ENCODE peak calls at places on chromosomes 4 and X, in six cellular contexts. One of them, this sample, is unnamed.

GRCh38 chrX:56994375-56995270 is 718 bp downstream of the SPIN3 start:
- DNase-seq in cardiac muscle cell: no peak
- DNase-seq in MM.1S: no peak
- DNase-seq in GM23248: peak; percentile 22
- DNase-seq in stomach: no peak
- DNase-seq in tibial nerve: no peak
- DNase-seq in this sample: peak; percentile 1

GRCh38 chr4:140343303-140343702 is 30.1 kb upstream of the SCOC start:
- DNase-seq in cardiac muscle cell: no peak
- DNase-seq in MM.1S: no peak
- DNase-seq in GM23248: no peak
- DNase-seq in stomach: peak; percentile 91
- DNase-seq in tibial nerve: no peak
- DNase-seq in this sample: no peak

GRCh38 chr4:41569957-41570356 is 32.0 kb downstream of the LIMCH1 start:
- DNase-seq in cardiac muscle cell: peak; percentile 30
- DNase-seq in MM.1S: no peak
- DNase-seq in GM23248: no peak
- DNase-seq in stomach: no peak
- DNase-seq in tibial nerve: no peak
- DNase-seq in this sample: no peak

GRCh38 chr4:80592950-80593349 is 257.4 kb downstream of the CFAP299 start:
- DNase-seq in cardiac muscle cell: no peak
- DNase-seq in MM.1S: no peak
- DNase-seq in GM23248: no peak
- DNase-seq in stomach: no peak
- DNase-seq in tibial nerve: no peak
- DNase-seq in this sample: no peak

GRCh38 chrX:71111141-71111843 is at the start of gene IL2RG:
- DNase-seq in cardiac muscle cell: no peak
- DNase-seq in MM.1S: peak; percentile 85
- DNase-seq in GM23248: no peak
- DNase-seq in stomach: peak; percentile 46
- DNase-seq in tibial nerve: no peak
- DNase-seq in this sample: no peak

GRCh38 chrX:150212672-150213480 is 150.2 kb upstream of the MAMLD1 start:
- DNase-seq in cardiac muscle cell: peak; percentile 81
- DNase-seq in MM.1S: no peak
- DNase-seq in GM23248: peak; percentile 38
- DNase-seq in stomach: peak; percentile 57
- DNase-seq in tibial nerve: no peak
- DNase-seq in this sample: no peak

GRCh38 chr4:75698162-75698962 is 25.2 kb upstream of the G3BP2 start:
- DNase-seq in cardiac muscle cell: no peak
- DNase-seq in MM.1S: no peak
- DNase-seq in GM23248: no peak
- DNase-seq in stomach: no peak
- DNase-seq in tibial nerve: no peak
- DNase-seq in this sample: no peak

GRCh38 chr4:128861856-128862518 is 52.5 kb downstream of the JADE1 start:
- DNase-seq in cardiac muscle cell: no peak
- DNase-seq in MM.1S: no peak
- DNase-seq in GM23248: no peak
- DNase-seq in stomach: no peak
- DNase-seq in tibial nerve: no peak
- DNase-seq in this sample: no peak

GRCh38 chr4:113978561-113979156 is 788 bp downstream of the ARSJ start:
- DNase-seq in cardiac muscle cell: no peak
- DNase-seq in MM.1S: no peak
- DNase-seq in GM23248: peak; percentile 21
- DNase-seq in stomach: no peak
- DNase-seq in tibial nerve: no peak
- DNase-seq in this sample: no peak

GRCh38 chr4:105192474-105192873 is 45.8 kb downstream of the TET2 start:
- DNase-seq in cardiac muscle cell: no peak
- DNase-seq in MM.1S: no peak
- DNase-seq in GM23248: no peak
- DNase-seq in stomach: no peak
- DNase-seq in tibial nerve: no peak
- DNase-seq in this sample: no peak

GRCh38 chr4:138235419-138235952 is 6.7 kb downstream of the SLC7A11 start:
- DNase-seq in cardiac muscle cell: no peak
- DNase-seq in MM.1S: no peak
- DNase-seq in GM23248: peak; percentile 90
- DNase-seq in stomach: no peak
- DNase-seq in tibial nerve: no peak
- DNase-seq in this sample: peak; percentile 92

GRCh38 chr4:175622887-175623286 is 189.2 kb downstream of the GPM6A start:
- DNase-seq in cardiac muscle cell: peak; percentile 18
- DNase-seq in MM.1S: peak; percentile 48
- DNase-seq in GM23248: no peak
- DNase-seq in stomach: no peak
- DNase-seq in tibial nerve: no peak
- DNase-seq in this sample: no peak

GRCh38 chr4:64144994-64145393 is 264.3 kb downstream of the TECRL start:
- DNase-seq in cardiac muscle cell: no peak
- DNase-seq in MM.1S: no peak
- DNase-seq in GM23248: no peak
- DNase-seq in stomach: peak; percentile 60
- DNase-seq in tibial nerve: no peak
- DNase-seq in this sample: no peak

GRCh38 chr4:137393043-137393442 is 139.3 kb downstream of the PCDH18 start:
- DNase-seq in cardiac muscle cell: no peak
- DNase-seq in MM.1S: no peak
- DNase-seq in GM23248: no peak
- DNase-seq in stomach: no peak
- DNase-seq in tibial nerve: no peak
- DNase-seq in this sample: no peak

GRCh38 chrX:71938371-71938770 is 27.7 kb downstream of the NHSL2 start:
- DNase-seq in cardiac muscle cell: no peak
- DNase-seq in MM.1S: no peak
- DNase-seq in GM23248: no peak
- DNase-seq in stomach: no peak
- DNase-seq in tibial nerve: no peak
- DNase-seq in this sample: no peak

DNA sequence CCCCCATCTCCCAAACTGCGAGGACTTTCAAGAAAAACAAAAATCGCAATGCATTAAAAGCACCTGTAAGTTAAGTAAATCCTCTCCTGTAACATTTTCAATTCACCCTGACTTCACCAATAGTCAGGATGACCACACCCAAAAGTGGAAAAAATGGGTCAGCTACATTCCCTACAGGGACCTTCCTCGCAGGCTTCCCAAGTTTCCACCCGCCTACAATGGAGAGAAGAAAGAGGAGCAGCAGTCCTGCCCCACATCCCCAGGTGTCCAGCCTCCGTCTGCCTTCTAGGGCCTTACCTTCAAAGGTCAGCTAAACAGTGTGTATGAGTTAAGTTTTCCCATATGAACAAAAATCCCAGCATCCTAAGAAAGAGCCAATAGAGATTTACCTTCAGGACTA is 12.6 kb downstream of the IRF2 start:
- DNase-seq in cardiac muscle cell: no peak
- DNase-seq in MM.1S: no peak
- DNase-seq in GM23248: no peak
- DNase-seq in stomach: no peak
- DNase-seq in tibial nerve: no peak
- DNase-seq in this sample: no peak
- H3K4me1 ChIP-seq in cardiac muscle cell: peaks cover 2% of the 10 kb centered on the region
- H3K4me1 ChIP-seq in MM.1S: peaks cover 28% of the 10 kb centered on the region
- H3K4me1 ChIP-seq in GM23248: peaks cover 31% of the 10 kb centered on the region
- H3K4me1 ChIP-seq in stomach: peaks cover 78% of the 10 kb centered on the region
- H3K4me1 ChIP-seq in tibial nerve: no peaks in the 10 kb centered on the region
- H3K4me1 ChIP-seq in this sample: peaks cover 16% of the 10 kb centered on the region

GRCh38 chr4:169682360-169683047 is 62.1 kb downstream of the CLCN3 start:
- DNase-seq in cardiac muscle cell: no peak
- DNase-seq in MM.1S: no peak
- DNase-seq in GM23248: peak; percentile 7
- DNase-seq in stomach: no peak
- DNase-seq in tibial nerve: no peak
- DNase-seq in this sample: no peak
- H3K36me3 ChIP-seq in cardiac muscle cell: peaks cover 8% of the 10 kb centered on the region
- H3K36me3 ChIP-seq in MM.1S: peaks cover 2% of the 10 kb centered on the region
- H3K36me3 ChIP-seq in GM23248: no peaks in the 10 kb centered on the region
- H3K36me3 ChIP-seq in stomach: peaks cover 34% of the 10 kb centered on the region
- H3K36me3 ChIP-seq in tibial nerve: no peaks in the 10 kb centered on the region
- H3K36me3 ChIP-seq in this sample: no peaks in the 10 kb centered on the region

GRCh38 chr4:13705521-13706035 is 78.1 kb upstream of the BOD1L1 start:
- DNase-seq in cardiac muscle cell: peak; percentile 24
- DNase-seq in MM.1S: peak; percentile 90
- DNase-seq in GM23248: peak; percentile 26
- DNase-seq in stomach: no peak
- DNase-seq in tibial nerve: no peak
- DNase-seq in this sample: no peak
- H3K4me3 ChIP-seq in cardiac muscle cell: no peak overlapping the region
- H3K4me3 ChIP-seq in MM.1S: peak overlapping the region; percentile 37
- H3K4me3 ChIP-seq in GM23248: no peak overlapping the region
- H3K4me3 ChIP-seq in stomach: no peak overlapping the region
- H3K4me3 ChIP-seq in tibial nerve: no peak overlapping the region
- H3K4me3 ChIP-seq in this sample: no peak overlapping the region

DNA sequence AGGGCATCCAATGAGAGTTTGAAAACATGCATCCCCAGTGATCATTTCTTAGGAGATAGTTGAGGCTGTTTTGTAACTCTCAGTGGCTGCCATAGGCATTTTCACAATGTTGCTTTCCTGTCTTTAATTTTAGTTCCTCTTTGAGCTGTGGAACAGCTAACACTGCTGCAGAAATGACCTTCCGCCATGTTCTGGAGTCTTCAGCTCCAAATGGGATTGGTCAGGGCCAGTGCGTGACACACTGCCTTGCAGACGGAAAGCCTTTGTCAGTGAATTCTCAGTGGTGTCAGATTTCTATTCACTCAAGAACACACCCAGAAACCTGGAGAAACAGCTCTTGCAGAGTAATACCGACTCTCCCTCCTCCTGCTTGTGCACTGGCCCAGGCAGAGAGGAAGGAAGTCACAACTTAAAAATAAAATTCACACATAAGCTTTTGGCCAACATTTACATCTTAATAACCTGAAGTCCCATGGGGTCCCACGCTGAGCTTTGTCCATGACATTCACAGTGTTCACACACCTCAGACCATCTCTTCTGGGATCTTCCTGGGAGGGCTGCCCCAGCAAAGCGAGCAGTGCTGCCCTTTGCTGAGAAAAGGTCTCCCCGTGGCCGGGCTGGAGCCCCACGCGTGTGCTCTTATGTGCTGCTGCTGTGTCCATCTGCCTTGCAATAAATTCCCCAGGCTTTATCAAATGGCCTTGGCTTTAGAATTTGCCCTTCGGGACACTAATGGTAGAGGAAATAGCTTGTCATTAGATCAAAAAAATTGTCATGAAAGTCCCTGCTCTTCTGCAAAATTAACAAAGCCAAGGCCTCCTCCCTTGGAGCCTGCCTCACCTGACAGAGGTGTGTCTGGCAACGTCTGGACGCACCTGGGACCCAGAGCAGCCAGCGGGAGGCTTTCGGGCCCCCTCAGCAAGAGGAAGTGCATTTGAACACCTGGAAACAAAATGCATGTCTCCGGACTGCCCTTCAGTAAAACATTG is 126.8 kb downstream of the IRF2 start:
- DNase-seq in cardiac muscle cell: peak; percentile 68
- DNase-seq in MM.1S: peak; percentile 91
- DNase-seq in GM23248: no peak
- DNase-seq in stomach: peak; percentile 80
- DNase-seq in tibial nerve: no peak
- DNase-seq in this sample: no peak
- H3K4me1 ChIP-seq in cardiac muscle cell: peaks cover 33% of the 10 kb centered on the region
- H3K4me1 ChIP-seq in MM.1S: peaks cover 54% of the 10 kb centered on the region
- H3K4me1 ChIP-seq in GM23248: no peaks in the 10 kb centered on the region
- H3K4me1 ChIP-seq in stomach: peaks cover 81% of the 10 kb centered on the region
- H3K4me1 ChIP-seq in tibial nerve: no peaks in the 10 kb centered on the region
- H3K4me1 ChIP-seq in this sample: peaks cover 5% of the 10 kb centered on the region

DNA sequence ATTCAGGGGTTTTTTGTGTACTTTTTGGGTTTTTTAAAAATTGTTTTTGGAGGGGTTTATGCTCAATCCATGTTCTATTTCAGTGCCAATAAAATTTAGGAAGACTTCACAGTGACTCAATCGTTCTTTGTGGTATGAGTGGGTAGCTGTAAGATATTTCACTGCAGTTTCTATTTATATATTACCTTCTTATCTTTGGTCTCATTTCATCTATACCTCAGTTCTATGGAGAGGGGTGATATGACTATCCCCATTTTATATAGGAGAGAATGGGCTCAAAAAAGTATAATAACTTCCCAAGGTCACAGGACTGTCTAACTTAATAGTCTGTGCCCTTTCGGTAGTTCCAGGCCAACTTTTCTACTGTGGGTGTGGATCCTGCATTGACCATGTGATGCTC is 74.4 kb downstream of the MSN start:
- DNase-seq in cardiac muscle cell: no peak
- DNase-seq in MM.1S: no peak
- DNase-seq in GM23248: peak; percentile 13
- DNase-seq in stomach: no peak
- DNase-seq in tibial nerve: no peak
- DNase-seq in this sample: no peak
- H3K36me3 ChIP-seq in cardiac muscle cell: no peaks in the 10 kb centered on the region
- H3K36me3 ChIP-seq in MM.1S: no peaks in the 10 kb centered on the region
- H3K36me3 ChIP-seq in GM23248: peaks cover 8% of the 10 kb centered on the region
- H3K36me3 ChIP-seq in stomach: peaks cover 58% of the 10 kb centered on the region
- H3K36me3 ChIP-seq in tibial nerve: peaks cover 3% of the 10 kb centered on the region
- H3K36me3 ChIP-seq in this sample: peaks cover 30% of the 10 kb centered on the region

GRCh38 chr4:88162636-88163035 is 4.2 kb upstream of the ABCG2 start:
- DNase-seq in cardiac muscle cell: no peak
- DNase-seq in MM.1S: no peak
- DNase-seq in GM23248: no peak
- DNase-seq in stomach: no peak
- DNase-seq in tibial nerve: no peak
- DNase-seq in this sample: no peak

GRCh38 chr4:88163286-88163685 is 4.8 kb upstream of the ABCG2 start:
- DNase-seq in cardiac muscle cell: no peak
- DNase-seq in MM.1S: no peak
- DNase-seq in GM23248: no peak
- DNase-seq in stomach: no peak
- DNase-seq in tibial nerve: no peak
- DNase-seq in this sample: no peak

GRCh38 chr4:88158360-88159136 is at the start of gene ABCG2:
- DNase-seq in cardiac muscle cell: peak; percentile 33
- DNase-seq in MM.1S: peak; percentile 24
- DNase-seq in GM23248: peak; percentile 72
- DNase-seq in stomach: no peak
- DNase-seq in tibial nerve: no peak
- DNase-seq in this sample: peak; percentile 89

GRCh38 chr4:88158038-88158359 is 440 bp downstream of the ABCG2 start:
- DNase-seq in cardiac muscle cell: no peak
- DNase-seq in MM.1S: no peak
- DNase-seq in GM23248: no peak
- DNase-seq in stomach: no peak
- DNase-seq in tibial nerve: no peak
- DNase-seq in this sample: no peak

GRCh38 chr4:88159137-88159725 is 792 bp upstream of the ABCG2 start:
- DNase-seq in cardiac muscle cell: no peak
- DNase-seq in MM.1S: no peak
- DNase-seq in GM23248: peak; percentile 45
- DNase-seq in stomach: peak; percentile 36
- DNase-seq in tibial nerve: no peak
- DNase-seq in this sample: peak; percentile 54
- H3K4me3 ChIP-seq in cardiac muscle cell: peak overlapping the region; percentile 35
- H3K4me3 ChIP-seq in MM.1S: peak overlapping the region; percentile 64
- H3K4me3 ChIP-seq in GM23248: peak overlapping the region; percentile 72
- H3K4me3 ChIP-seq in stomach: peak overlapping the region; percentile 68
- H3K4me3 ChIP-seq in tibial nerve: peak overlapping the region; percentile 58
- H3K4me3 ChIP-seq in this sample: peak overlapping the region; percentile 57